ENCODE peak calls at places on chromosomes 11 and 22, in nine cellular contexts. G is kidney; S is iPS-NIHi11; K is HFFc6; O is T follicular helper cell; V is dermis blood vessel endothelial cell; M is GDM1; F is CD8-positive, alpha-beta memory T cell; L is tibial nerve. W is an unnamed sample.

GRCh38 chr11:86608251-86608799 is 64.1 kb downstream of the ME3 start:
- DNase-seq in G (peak), O (no peak), F (no peak), M (peak), K (peak), S (peak), L (peak), V (peak), W (peak)

GRCh38 chr11:128761339-128761738 is 67.5 kb downstream of the FLI1 start:
- DNase-seq in L (no peak), F (no peak), K (no peak), O (no peak), S (no peak), G (no peak), V (no peak), M (no peak), W (no peak)

GRCh38 chr11:10872097-10872496 is 14.2 kb upstream of the ZBED5 start:
- DNase-seq in O (no peak), M (no peak), L (no peak), V (no peak), F (no peak), S (no peak), G (no peak), K (no peak), W (no peak)

GRCh38 chr11:57547854-57548377 is 10.5 kb downstream of the SMTNL1 start:
- DNase-seq in G (no peak), K (no peak), V (peak), M (no peak), O (no peak), L (no peak), F (no peak), S (peak), W (no peak)

GRCh38 chr11:126318642-126319373 is 14.9 kb downstream of the DCPS start:
- DNase-seq in S (no peak), M (peak), O (no peak), V (no peak), F (no peak), G (no peak), L (no peak), K (peak), W (peak)

GRCh38 chr11:8017894-8018741 is 31.0 kb downstream of the EIF3F start:
- DNase-seq in L (no peak), S (no peak), G (no peak), M (no peak), O (no peak), V (no peak), K (peak), F (no peak), W (peak)

GRCh38 chr22:23249506-23250423 is 69.5 kb downstream of the BCR start:
- DNase-seq in M (no peak), L (no peak), K (no peak), S (no peak), O (no peak), V (no peak), G (peak), F (no peak), W (no peak)

GRCh38 chr11:118625036-118625690 is 17.7 kb downstream of the PHLDB1 start:
- DNase-seq in G (no peak), M (no peak), O (no peak), K (no peak), S (no peak), V (no peak), F (no peak), L (no peak), W (peak)

GRCh38 chr11:61338783-61339489 is 5.9 kb downstream of the TKFC start:
- DNase-seq in G (no peak), S (no peak), V (no peak), M (no peak), F (no peak), L (no peak), K (no peak), O (no peak), W (no peak)

GRCh38 chr22:28034145-28034759 is 115.2 kb upstream of the PITPNB start:
- DNase-seq in S (no peak), F (no peak), L (no peak), K (no peak), V (no peak), G (no peak), M (no peak), O (no peak), W (no peak)

GRCh38 chr11:11084337-11084736 is 226.5 kb upstream of the ZBED5 start:
- DNase-seq in V (no peak), K (no peak), G (no peak), L (no peak), M (no peak), F (no peak), O (no peak), S (no peak), W (no peak)

GRCh38 chr22:50285568-50286229 is 15.5 kb upstream of the MAPK11 start:
- DNase-seq in S (no peak), G (no peak), V (no peak), M (no peak), L (no peak), K (no peak), O (no peak), F (no peak), W (no peak)

GRCh38 chr22:28547132-28547842 is 132.4 kb downstream of the TTC28 start:
- DNase-seq in M (no peak), G (no peak), O (no peak), S (no peak), V (no peak), F (no peak), L (no peak), K (peak), W (no peak)

GRCh38 chr11:116787786-116788486 is at the start of gene ZPR1:
- DNase-seq in F (peak), S (peak), L (peak), O (peak), K (peak), V (peak), M (peak), G (peak), W (peak)

GRCh38 chr11:68501813-68502212 is 41.3 kb downstream of the PPP6R3 start:
- DNase-seq in O (no peak), V (no peak), G (no peak), S (no peak), L (no peak), F (no peak), K (no peak), M (no peak), W (no peak)

GRCh38 chr11:76610871-76611475 is 59.6 kb downstream of the LRRC32 start:
- DNase-seq in L (no peak), F (no peak), K (no peak), M (no peak), G (no peak), S (no peak), V (peak), O (no peak), W (no peak)

GRCh38 chr11:119157088-119157487 is 8.2 kb downstream of the ABCG4 start:
- DNase-seq in V (no peak), F (no peak), L (no peak), K (no peak), O (no peak), M (no peak), G (no peak), S (no peak), W (no peak)

GRCh38 chr11:1873048-1873812 is 18.5 kb downstream of the PRR33 start:
- DNase-seq in K (no peak), O (no peak), G (peak), F (no peak), M (no peak), V (no peak), S (no peak), L (no peak), W (no peak)

GRCh38 chr11:108199446-108200321 is 22.8 kb downstream of the NPAT start:
- DNase-seq in K (peak), O (peak), M (no peak), L (no peak), G (no peak), F (no peak), S (no peak), V (no peak), W (no peak)

GRCh38 chr11:101323997-101324396 is 194.4 kb upstream of the PGR start:
- DNase-seq in L (no peak), S (no peak), V (no peak), K (no peak), G (no peak), M (no peak), O (no peak), F (no peak), W (no peak)

GRCh38 chr11:66106786-66107599 is 36.9 kb downstream of the PACS1 start:
- DNase-seq in L (no peak), S (no peak), F (no peak), V (peak), M (no peak), K (peak), G (no peak), O (no peak), W (no peak)

GRCh38 chr11:47318166-47318565 is 34.3 kb downstream of the MYBPC3 start:
- DNase-seq in V (no peak), K (no peak), L (no peak), F (no peak), S (no peak), O (no peak), G (no peak), M (no peak), W (no peak)

W was measured in midbrain.